ENCODE peak calls at places on chromosome 21, in five cellular contexts. B is AG08395, N is D341Med, G is left cardiac atrium, X is cardiac muscle cell. J is an unnamed sample.

GRCh38 chr21:39713905-39714304 is 31.1 kb upstream of the IGSF5 start:
- DNase-seq in B (no peak), N (no peak), G (peak), X (no peak), J (no peak)

GRCh38 chr21:46551636-46552241 is 53.1 kb downstream of the S100B start:
- DNase-seq in N (peak), B (no peak), X (no peak), G (no peak), J (no peak)

GRCh38 chr21:42117229-42118048 is 46.3 kb downstream of the UMODL1 start:
- DNase-seq in N (peak), X (peak), B (peak), G (peak), J (peak)

GRCh38 chr21:39182484-39183271 is 573 bp downstream of the PSMG1 start:
- DNase-seq in B (no peak), G (no peak), X (peak), N (no peak), J (no peak)

GRCh38 chr21:45390121-45390751 is 14.7 kb upstream of the COL18A1 start:
- DNase-seq in B (no peak), G (peak), N (no peak), X (no peak), J (no peak)

GRCh38 chr21:41642399-41642798 is 124.5 kb downstream of the RIPK4 start:
- DNase-seq in X (no peak), N (no peak), B (no peak), G (no peak), J (no peak)

GRCh38 chr21:29025328-29025713 is 853 bp downstream of the USP16 start:
- DNase-seq in B (peak), G (no peak), X (peak), N (no peak), J (peak)

GRCh38 chr21:36171741-36172331 is 15.2 kb downstream of the DOP1B start:
- DNase-seq in G (peak), N (no peak), X (no peak), B (no peak), J (no peak)

GRCh38 chr21:46002841-46003574 is 21.4 kb downstream of the COL6A1 start:
- DNase-seq in X (no peak), G (peak), N (no peak), B (no peak), J (peak)

GRCh38 chr21:33451634-33452071 is 28.1 kb downstream of the TMEM50B start:
- DNase-seq in B (no peak), X (no peak), G (no peak), N (no peak), J (no peak)